ENCODE peak calls at places on chromosomes 16 and 17, in five cellular contexts. G, M, B, T and Q are unnamed samples.

GRCh38 chr16:60013076-60013475 is 1279.0 kb upstream of the GOT2 start:
- DNase-seq in G (no peak), M (no peak), T (no peak), B (no peak), Q (no peak)

GRCh38 chr17:65472602-65473001 is 88.8 kb downstream of the AXIN2 start:
- DNase-seq in M (peak; percentile 57), G (no peak), B (peak; percentile 42), T (no peak), Q (no peak)

GRCh38 chr16:89118361-89119061 is 24.9 kb downstream of the ACSF3 start:
- DNase-seq in M (no peak), T (no peak), B (no peak), G (no peak), Q (no peak)

GRCh38 chr17:43550754-43551153 is 4.6 kb upstream of the ETV4 start:
- DNase-seq in M (no peak), B (no peak), G (no peak), T (no peak), Q (no peak)

GRCh38 chr17:26765860-26766709 is 527.8 kb upstream of the WSB1 start:
- DNase-seq in B (no peak), M (no peak), G (no peak), T (no peak), Q (no peak)

GRCh38 chr17:55163408-55163807 is 101.4 kb upstream of the HLF start:
- DNase-seq in M (no peak), B (no peak), T (no peak), G (no peak), Q (no peak)

GRCh38 chr16:13643412-13643811 is 276.5 kb upstream of the ERCC4 start:
- DNase-seq in G (no peak), T (no peak), M (no peak), B (no peak), Q (no peak)

GRCh38 chr16:6297666-6298435 is 1034.8 kb upstream of the RBFOX1 start:
- DNase-seq in G (no peak), B (no peak), M (no peak), T (no peak), Q (no peak)

GRCh38 chr16:86508028-86508946 is 2.0 kb upstream of the FOXF1 start:
- DNase-seq in B (no peak), T (no peak), M (peak; percentile 55), G (no peak), Q (no peak)

GRCh38 chr16:11534262-11534661 is 52.5 kb downstream of the LITAF start:
- DNase-seq in B (no peak), M (peak; percentile 32), T (no peak), G (no peak), Q (no peak)